ENCODE peak calls at places on chromosomes 1 and 21, in seven cellular contexts. F, H, U, N, A, Y and P are unnamed samples.
A peak's percentile ranks its signal among the peaks of the same experiment; 100 is the strongest.

GRCh38 chr1:230809205-230809990 is 58.9 kb downstream of the C1orf198 start:
- DNase-seq in F (no peak), H (no peak), U (no peak), N (no peak), A (no peak), Y (no peak), P (no peak)

GRCh38 chr1:26477446-26478152 is 5.4 kb downstream of the HMGN2 start:
- DNase-seq in F (no peak), H (no peak), U (no peak), N (no peak), A (no peak), Y (no peak), P (no peak)

GRCh38 chr1:223520200-223520599 is 127.0 kb downstream of the CCDC185 start:
- DNase-seq in F (no peak), H (no peak), U (no peak), N (no peak), A (no peak), Y (no peak), P (no peak)

GRCh38 chr21:41931041-41931451 is 22.8 kb downstream of the C2CD2 start:
- DNase-seq in F (no peak), H (no peak), U (no peak), N (no peak), A (no peak), Y (peak; percentile 46), P (no peak)

GRCh38 chr21:30839304-30839703 is 9.7 kb upstream of the KRTAP7-1 start:
- DNase-seq in F (peak; percentile 73), H (no peak), U (no peak), N (peak; percentile 13), A (no peak), Y (no peak), P (no peak)

GRCh38 chr21:20997633-20998455 is at the start of gene NCAM2:
- DNase-seq in F (peak; percentile 73), H (peak; percentile 33), U (peak; percentile 72), N (peak; percentile 70), A (peak; percentile 50), Y (peak; percentile 76), P (peak; percentile 77)

GRCh38 chr1:153679337-153680119 is 1.0 kb downstream of the NPR1 start:
- DNase-seq in F (peak; percentile 30), H (no peak), U (no peak), N (no peak), A (peak; percentile 57), Y (no peak), P (no peak)

GRCh38 chr1:35220976-35221375 is 28.0 kb upstream of the SFPQ start:
- DNase-seq in F (peak; percentile 20), H (no peak), U (no peak), N (no peak), A (peak; percentile 63), Y (no peak), P (no peak)

GRCh38 chr1:207458409-207458808 is 4.3 kb downstream of the CR2 start:
- DNase-seq in F (no peak), H (no peak), U (no peak), N (no peak), A (no peak), Y (no peak), P (no peak)

GRCh38 chr1:213976665-213977485 is 10.9 kb upstream of the PROX1 start:
- DNase-seq in F (no peak), H (no peak), U (no peak), N (no peak), A (no peak), Y (no peak), P (no peak)

GRCh38 chr1:163562355-163562754 is 240.6 kb downstream of the NUF2 start:
- DNase-seq in F (no peak), H (no peak), U (no peak), N (no peak), A (no peak), Y (no peak), P (no peak)

GRCh38 chr1:182430263-182431068 is 19.5 kb upstream of the RGSL1 start:
- DNase-seq in F (no peak), H (no peak), U (no peak), N (no peak), A (peak; percentile 65), Y (peak; percentile 6), P (no peak)

GRCh38 chr21:41045534-41046268 is 122.3 kb upstream of the BACE2 start:
- DNase-seq in F (peak; percentile 76), H (no peak), U (no peak), N (peak; percentile 35), A (no peak), Y (no peak), P (no peak)

GRCh38 chr1:85453640-85454194 is 11.2 kb downstream of the DDAH1 start:
- DNase-seq in F (no peak), H (no peak), U (no peak), N (no peak), A (no peak), Y (peak; percentile 62), P (no peak)

GRCh38 chr1:4303303-4303702 is 351.1 kb upstream of the AJAP1 start:
- DNase-seq in F (no peak), H (no peak), U (no peak), N (no peak), A (no peak), Y (no peak), P (no peak)

GRCh38 chr1:168089326-168089978 is 47.3 kb downstream of the GPR161 start:
- DNase-seq in F (no peak), H (no peak), U (no peak), N (no peak), A (no peak), Y (no peak), P (no peak)

GRCh38 chr1:18870325-18870865 is 10.9 kb upstream of the TAS1R2 start:
- DNase-seq in F (no peak), H (no peak), U (no peak), N (peak; percentile 23), A (no peak), Y (no peak), P (no peak)

GRCh38 chr21:32728455-32729237 is 833 bp upstream of the SYNJ1 start:
- DNase-seq in F (no peak), H (peak; percentile 38), U (no peak), N (no peak), A (peak; percentile 6), Y (no peak), P (no peak)

GRCh38 chr1:209769171-209769904 is 13.5 kb downstream of the TRAF3IP3 start:
- DNase-seq in F (no peak), H (peak; percentile 64), U (peak; percentile 65), N (no peak), A (peak; percentile 79), Y (peak; percentile 95), P (no peak)

GRCh38 chr21:42559326-42559725 is 45.7 kb downstream of the SLC37A1 start:
- DNase-seq in F (peak; percentile 7), H (no peak), U (no peak), N (no peak), A (no peak), Y (no peak), P (no peak)

GRCh38 chr1:54475357-54476230 is 69.4 kb upstream of the SSBP3 start:
- DNase-seq in F (peak; percentile 70), H (no peak), U (no peak), N (no peak), A (no peak), Y (no peak), P (no peak)

GRCh38 chr1:79603862-79604261 is 597.3 kb upstream of the ADGRL4 start:
- DNase-seq in F (no peak), H (no peak), U (no peak), N (no peak), A (no peak), Y (peak; percentile 79), P (no peak)

GRCh38 chr21:17461014-17461413 is 51.8 kb upstream of the CXADR start:
- DNase-seq in F (no peak), H (no peak), U (no peak), N (peak; percentile 14), A (no peak), Y (peak; percentile 91), P (no peak)

GRCh38 chr21:17819878-17820232 is 699 bp upstream of the C21orf91 start:
- DNase-seq in F (no peak), H (no peak), U (no peak), N (no peak), A (peak; percentile 71), Y (no peak), P (no peak)

GRCh38 chr1:17419626-17420328 is 19.7 kb downstream of the RCC2 start:
- DNase-seq in F (peak; percentile 88), H (peak; percentile 55), U (peak; percentile 73), N (peak; percentile 25), A (peak; percentile 87), Y (peak; percentile 45), P (peak; percentile 48)

DNA sequence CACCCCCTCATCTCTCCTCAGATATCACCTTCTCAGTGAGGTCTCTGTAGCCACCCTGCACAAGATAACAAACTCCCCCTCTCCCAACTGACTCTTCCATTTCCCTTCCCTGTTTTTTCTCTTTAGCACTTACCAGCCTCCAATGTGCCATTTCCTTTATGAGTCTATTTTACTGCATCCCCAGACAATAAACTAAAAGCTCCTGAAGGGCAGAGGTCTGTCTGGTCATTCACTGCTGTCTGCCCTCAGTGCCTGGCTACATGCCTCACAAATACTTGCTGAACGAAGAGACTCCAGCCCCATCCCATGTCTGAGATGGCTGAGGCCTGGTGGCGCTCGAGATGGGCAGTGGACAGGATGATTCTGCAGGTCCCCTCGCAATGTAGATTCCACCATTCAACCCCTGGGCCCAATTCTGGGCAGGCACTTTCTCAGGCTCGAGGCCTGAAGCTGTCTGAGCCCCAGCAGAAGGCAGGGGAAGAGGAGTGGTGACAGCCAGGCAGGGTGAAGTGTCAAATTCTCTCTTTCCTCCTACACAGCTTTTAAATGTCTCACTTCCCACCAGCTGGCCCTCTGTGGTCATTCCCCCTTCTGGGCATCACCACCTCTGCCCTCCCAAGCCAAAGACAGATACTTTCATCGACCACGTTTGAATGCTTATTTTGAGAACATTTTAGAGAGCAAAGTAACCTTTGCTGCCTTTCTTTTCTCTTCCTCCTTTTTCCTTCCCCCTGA is 6.7 kb downstream of the LRRN2 start:
- DNase-seq in F (no peak), H (no peak), U (no peak), N (no peak), A (no peak), Y (no peak), P (no peak)
- TF ChIP-seq CTCF in F (no peak), H (no peak), U (no peak), N (no peak), A (no peak), Y (no peak), P (no peak)

GRCh38 chr21:39788383-39788782 is 43.4 kb downstream of the IGSF5 start:
- DNase-seq in F (peak; percentile 79), H (peak; percentile 45), U (peak; percentile 47), N (peak; percentile 70), A (no peak), Y (no peak), P (peak; percentile 84)
- TF ChIP-seq CTCF in F (peak; percentile 18), H (peak; percentile 44), U (peak; percentile 36), N (peak; percentile 66), A (no peak), Y (peak; percentile 7), P (peak; percentile 71)

DNA sequence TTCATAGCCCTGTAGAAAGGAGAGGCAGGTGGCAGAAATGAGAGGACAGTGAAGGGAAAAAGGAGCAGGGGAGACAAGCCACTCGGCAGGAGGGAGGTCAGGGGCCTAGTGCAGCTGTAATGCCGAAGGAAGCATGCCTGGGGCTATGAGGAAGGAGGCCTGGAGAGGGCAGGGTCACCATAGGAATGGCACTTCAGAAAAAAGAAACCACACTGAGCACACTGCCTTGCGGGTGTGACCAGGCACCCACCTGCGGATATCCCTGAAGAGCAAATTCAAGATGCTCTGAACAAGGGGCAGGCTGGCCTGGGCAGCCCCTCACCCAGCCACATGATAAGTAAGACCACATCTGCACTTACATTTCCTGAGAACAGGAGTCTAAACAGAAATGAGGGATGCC is 104.7 kb downstream of the JAK1 start:
- DNase-seq in F (peak; percentile 69), H (no peak), U (no peak), N (no peak), A (no peak), Y (peak; percentile 16), P (no peak)
- TF ChIP-seq CTCF in F (no peak), H (no peak), U (peak; percentile 27), N (peak; percentile 10), A (no peak), Y (peak; percentile 37), P (no peak)

GRCh38 chr1:156426015-156426414 is 57.0 kb downstream of the RHBG start:
- DNase-seq in F (no peak), H (no peak), U (no peak), N (no peak), A (no peak), Y (no peak), P (no peak)
- TF ChIP-seq CTCF in F (no peak), H (no peak), U (no peak), N (no peak), A (no peak), Y (no peak), P (no peak)